ENCODE peak calls at places on chromosomes 2 and 18, in four cellular contexts. H is HTR-8/SVneo, C is midbrain, B is colonic mucosa. P is an unnamed sample.

GRCh38 chr2:196685792-196686191 is 46.3 kb downstream of the CCDC150 start:
- DNase-seq in C (no peak), H (no peak), B (no peak), P (no peak)

GRCh38 chr2:88671786-88672427 is 19.6 kb upstream of the RPIA start:
- DNase-seq in B (no peak), H (peak; percentile 70), C (peak; percentile 33), P (no peak)

GRCh38 chr2:181465686-181466375 is 8.6 kb downstream of the ITGA4 start:
- DNase-seq in B (no peak), C (no peak), H (no peak), P (no peak)

GRCh38 chr2:112150447-112150846 is 12.3 kb downstream of the FBLN7 start:
- DNase-seq in H (peak; percentile 55), C (no peak), B (peak; percentile 3), P (peak; percentile 90)

GRCh38 chr2:11103984-11104793 is 51.1 kb upstream of the SLC66A3 start:
- DNase-seq in B (no peak), C (no peak), H (no peak), P (no peak)

GRCh38 chr2:79612999-79613398 is 100.1 kb downstream of the CTNNA2 start:
- DNase-seq in H (no peak), C (no peak), B (no peak), P (no peak)

GRCh38 chr18:34493566-34494358 is 216.3 kb upstream of the DTNA start:
- DNase-seq in C (peak; percentile 75), B (no peak), H (no peak), P (no peak)

GRCh38 chr2:80947601-80948130 is 643.1 kb upstream of the LRRTM1 start:
- DNase-seq in H (no peak), C (no peak), B (no peak), P (no peak)

P was measured in amniotic stem cell.